ENCODE peak calls at places on chromosomes 3 and 15, in eight cellular contexts. One of them, this sample, is unnamed.

GRCh38 chr15:96345560-96346389 is 15.3 kb downstream of the NR2F2 start:
- DNase-seq in upper lobe of left lung: peak
- DNase-seq in Peyer's patch: no peak
- DNase-seq in astrocyte of the cerebellum: no peak
- DNase-seq in astrocyte of the spinal cord: peak
- DNase-seq in A549: peak
- DNase-seq in BE2C: peak
- DNase-seq in HFF-Myc: no peak
- DNase-seq in this sample: no peak

GRCh38 chr3:159266779-159267178 is 464.9 kb downstream of the MFSD1 start:
- DNase-seq in BE2C: peak
- DNase-seq in astrocyte of the spinal cord: peak
- DNase-seq in Peyer's patch: no peak
- DNase-seq in astrocyte of the cerebellum: no peak
- DNase-seq in HFF-Myc: no peak
- DNase-seq in upper lobe of left lung: no peak
- DNase-seq in A549: peak
- DNase-seq in this sample: no peak

GRCh38 chr3:153144779-153145178 is 17.2 kb upstream of the RAP2B start:
- DNase-seq in upper lobe of left lung: no peak
- DNase-seq in Peyer's patch: no peak
- DNase-seq in BE2C: no peak
- DNase-seq in astrocyte of the spinal cord: peak
- DNase-seq in HFF-Myc: no peak
- DNase-seq in A549: no peak
- DNase-seq in astrocyte of the cerebellum: no peak
- DNase-seq in this sample: no peak

GRCh38 chr15:31032959-31033358 is 41.5 kb upstream of the MTMR10 start:
- DNase-seq in HFF-Myc: no peak
- DNase-seq in astrocyte of the spinal cord: peak
- DNase-seq in A549: no peak
- DNase-seq in BE2C: no peak
- DNase-seq in upper lobe of left lung: no peak
- DNase-seq in astrocyte of the cerebellum: peak
- DNase-seq in Peyer's patch: no peak
- DNase-seq in this sample: peak

GRCh38 chr3:127679534-127680145 is 6.9 kb downstream of the ABTB1 start:
- DNase-seq in astrocyte of the spinal cord: no peak
- DNase-seq in A549: no peak
- DNase-seq in upper lobe of left lung: no peak
- DNase-seq in Peyer's patch: no peak
- DNase-seq in HFF-Myc: no peak
- DNase-seq in astrocyte of the cerebellum: no peak
- DNase-seq in BE2C: no peak
- DNase-seq in this sample: no peak

GRCh38 chr3:102179321-102180290 is 255.2 kb upstream of the ZPLD1 start:
- DNase-seq in upper lobe of left lung: no peak
- DNase-seq in astrocyte of the cerebellum: no peak
- DNase-seq in astrocyte of the spinal cord: peak
- DNase-seq in Peyer's patch: no peak
- DNase-seq in BE2C: no peak
- DNase-seq in HFF-Myc: no peak
- DNase-seq in A549: peak
- DNase-seq in this sample: no peak

GRCh38 chr15:59491062-59491461 is 53.1 kb downstream of the FAM81A start:
- DNase-seq in BE2C: no peak
- DNase-seq in astrocyte of the spinal cord: no peak
- DNase-seq in astrocyte of the cerebellum: no peak
- DNase-seq in A549: no peak
- DNase-seq in HFF-Myc: no peak
- DNase-seq in Peyer's patch: no peak
- DNase-seq in upper lobe of left lung: no peak
- DNase-seq in this sample: no peak

GRCh38 chr3:65888980-65889706 is 149.6 kb downstream of the MAGI1 start:
- DNase-seq in astrocyte of the spinal cord: peak
- DNase-seq in astrocyte of the cerebellum: peak
- DNase-seq in A549: peak
- DNase-seq in upper lobe of left lung: no peak
- DNase-seq in Peyer's patch: no peak
- DNase-seq in BE2C: no peak
- DNase-seq in HFF-Myc: peak
- DNase-seq in this sample: peak

GRCh38 chr3:25335429-25335828 is 92.6 kb upstream of the RARB start:
- DNase-seq in upper lobe of left lung: no peak
- DNase-seq in astrocyte of the cerebellum: no peak
- DNase-seq in astrocyte of the spinal cord: no peak
- DNase-seq in HFF-Myc: no peak
- DNase-seq in A549: no peak
- DNase-seq in BE2C: no peak
- DNase-seq in Peyer's patch: no peak
- DNase-seq in this sample: no peak

GRCh38 chr3:174219738-174220137 is 639.4 kb upstream of the NAALADL2 start:
- DNase-seq in astrocyte of the cerebellum: no peak
- DNase-seq in upper lobe of left lung: no peak
- DNase-seq in Peyer's patch: no peak
- DNase-seq in HFF-Myc: no peak
- DNase-seq in astrocyte of the spinal cord: no peak
- DNase-seq in BE2C: no peak
- DNase-seq in A549: no peak
- DNase-seq in this sample: no peak
- TF ChIP-seq CTCF in astrocyte of the cerebellum: no peak
- TF ChIP-seq CTCF in upper lobe of left lung: no peak
- TF ChIP-seq CTCF in Peyer's patch: no peak
- TF ChIP-seq CTCF in HFF-Myc: peak
- TF ChIP-seq CTCF in astrocyte of the spinal cord: peak
- TF ChIP-seq CTCF in BE2C: peak
- TF ChIP-seq CTCF in A549: no peak
- TF ChIP-seq CTCF in this sample: no peak

GRCh38 chr3:53350652-53351051 is 3.3 kb upstream of the DCP1A start:
- DNase-seq in A549: peak
- DNase-seq in upper lobe of left lung: no peak
- DNase-seq in HFF-Myc: no peak
- DNase-seq in astrocyte of the cerebellum: no peak
- DNase-seq in BE2C: no peak
- DNase-seq in Peyer's patch: no peak
- DNase-seq in astrocyte of the spinal cord: no peak
- DNase-seq in this sample: no peak
- TF ChIP-seq CTCF in A549: peak
- TF ChIP-seq CTCF in upper lobe of left lung: no peak
- TF ChIP-seq CTCF in HFF-Myc: peak
- TF ChIP-seq CTCF in astrocyte of the cerebellum: no peak
- TF ChIP-seq CTCF in BE2C: peak
- TF ChIP-seq CTCF in Peyer's patch: peak
- TF ChIP-seq CTCF in astrocyte of the spinal cord: peak
- TF ChIP-seq CTCF in this sample: peak

DNA sequence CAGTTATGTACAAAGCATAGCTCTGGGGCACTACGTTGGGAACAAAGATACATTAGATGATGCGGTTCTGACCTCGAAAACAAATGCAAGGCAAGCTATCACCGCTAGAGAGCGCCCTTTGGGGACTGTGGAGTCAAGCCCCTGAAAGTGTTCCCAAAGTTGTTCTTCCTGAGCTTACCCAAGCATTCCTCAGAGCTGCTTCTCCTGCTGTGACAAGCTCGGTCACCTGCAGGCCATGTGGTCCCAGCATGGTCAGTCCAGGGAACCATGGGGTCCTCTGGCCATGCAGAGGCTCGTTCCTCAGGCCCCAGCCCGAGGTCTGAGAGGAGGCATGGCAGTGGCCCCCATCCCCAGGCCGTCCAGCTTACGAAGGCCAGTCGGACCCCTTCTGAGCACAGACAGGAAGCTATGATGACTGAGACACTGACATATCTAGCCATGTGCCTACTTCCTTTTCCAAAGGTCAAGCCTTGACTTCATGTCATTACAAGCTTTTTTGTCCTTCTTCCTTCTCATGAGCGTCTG is 79.5 kb downstream of the ATP10A start:
- DNase-seq in astrocyte of the cerebellum: no peak
- DNase-seq in Peyer's patch: no peak
- DNase-seq in astrocyte of the spinal cord: peak
- DNase-seq in HFF-Myc: peak
- DNase-seq in BE2C: no peak
- DNase-seq in upper lobe of left lung: no peak
- DNase-seq in A549: peak
- DNase-seq in this sample: no peak
- TF ChIP-seq CTCF in astrocyte of the cerebellum: peak
- TF ChIP-seq CTCF in Peyer's patch: no peak
- TF ChIP-seq CTCF in astrocyte of the spinal cord: peak
- TF ChIP-seq CTCF in HFF-Myc: peak
- TF ChIP-seq CTCF in BE2C: no peak
- TF ChIP-seq CTCF in upper lobe of left lung: no peak
- TF ChIP-seq CTCF in A549: peak
- TF ChIP-seq CTCF in this sample: peak

GRCh38 chr3:129039271-129040038 is 21.1 kb upstream of the GP9 start:
- DNase-seq in upper lobe of left lung: peak
- DNase-seq in astrocyte of the spinal cord: no peak
- DNase-seq in HFF-Myc: no peak
- DNase-seq in BE2C: peak
- DNase-seq in astrocyte of the cerebellum: no peak
- DNase-seq in A549: no peak
- DNase-seq in Peyer's patch: no peak
- DNase-seq in this sample: no peak

GRCh38 chr3:129040039-129040336 is 20.6 kb upstream of the GP9 start:
- DNase-seq in Peyer's patch: no peak
- DNase-seq in A549: no peak
- DNase-seq in HFF-Myc: no peak
- DNase-seq in upper lobe of left lung: no peak
- DNase-seq in BE2C: no peak
- DNase-seq in astrocyte of the cerebellum: no peak
- DNase-seq in astrocyte of the spinal cord: no peak
- DNase-seq in this sample: no peak

GRCh38 chr3:129036234-129037092 is 24.1 kb upstream of the GP9 start:
- DNase-seq in upper lobe of left lung: peak
- DNase-seq in astrocyte of the cerebellum: no peak
- DNase-seq in BE2C: no peak
- DNase-seq in Peyer's patch: no peak
- DNase-seq in A549: no peak
- DNase-seq in HFF-Myc: no peak
- DNase-seq in astrocyte of the spinal cord: no peak
- DNase-seq in this sample: no peak

GRCh38 chr3:129037093-129037419 is 23.5 kb upstream of the GP9 start:
- DNase-seq in BE2C: no peak
- DNase-seq in HFF-Myc: no peak
- DNase-seq in Peyer's patch: no peak
- DNase-seq in A549: no peak
- DNase-seq in astrocyte of the cerebellum: no peak
- DNase-seq in astrocyte of the spinal cord: no peak
- DNase-seq in upper lobe of left lung: no peak
- DNase-seq in this sample: no peak

DNA sequence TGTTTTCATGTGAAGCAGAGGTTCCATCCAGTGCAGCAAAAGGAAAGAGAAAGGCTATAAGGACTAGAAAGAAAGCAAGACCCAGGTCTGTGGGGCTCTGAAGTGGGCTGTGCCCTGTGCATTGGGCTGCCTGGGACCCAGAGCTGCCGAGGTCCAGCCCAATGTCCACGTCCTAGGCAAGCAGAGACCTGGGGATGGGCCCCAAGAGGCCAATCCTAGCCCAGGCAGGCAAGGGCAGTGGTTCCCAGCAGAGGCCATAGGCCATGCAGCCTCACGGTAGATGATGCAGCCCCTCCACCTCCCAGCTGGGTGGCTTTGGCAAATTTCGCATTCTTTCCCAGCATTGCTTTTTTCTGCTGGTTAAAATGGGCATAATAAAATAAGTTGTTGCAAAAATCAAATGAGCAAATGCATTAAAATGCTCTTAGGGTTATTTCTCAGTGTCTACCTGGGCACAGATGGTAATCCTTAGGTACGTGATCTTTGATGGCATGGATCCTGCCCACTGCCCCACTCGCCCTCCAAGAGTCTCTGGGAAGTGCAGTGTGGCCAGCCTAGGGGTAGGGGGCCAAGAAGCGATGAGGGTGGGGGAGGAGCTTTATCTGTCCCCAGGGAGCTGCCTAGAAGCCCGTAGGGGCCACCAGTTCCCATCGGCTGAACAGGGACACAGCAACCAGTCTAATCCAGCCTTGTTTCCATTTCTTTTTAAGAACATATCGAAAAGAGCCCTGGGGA is 22.3 kb upstream of the GP9 start:
- DNase-seq in Peyer's patch: no peak
- DNase-seq in HFF-Myc: no peak
- DNase-seq in astrocyte of the spinal cord: no peak
- DNase-seq in upper lobe of left lung: no peak
- DNase-seq in BE2C: no peak
- DNase-seq in A549: no peak
- DNase-seq in astrocyte of the cerebellum: no peak
- DNase-seq in this sample: no peak
- TF ChIP-seq CTCF in Peyer's patch: no peak
- TF ChIP-seq CTCF in HFF-Myc: no peak
- TF ChIP-seq CTCF in astrocyte of the spinal cord: no peak
- TF ChIP-seq CTCF in upper lobe of left lung: no peak
- TF ChIP-seq CTCF in BE2C: no peak
- TF ChIP-seq CTCF in A549: no peak
- TF ChIP-seq CTCF in astrocyte of the cerebellum: no peak
- TF ChIP-seq CTCF in this sample: no peak

This sample was measured in AG09319.